ENCODE peak calls at places on chromosomes 16 and 17, in ten cellular contexts. R, F, J, U, X, P, Q, C, M and V are unnamed samples.

GRCh38 chr17:81926451-81927144 is 937 bp downstream of the MAFG start:
- DNase-seq in U (no peak), C (peak; percentile 76), X (no peak), R (no peak), Q (peak; percentile 51), F (peak; percentile 79), M (peak; percentile 59), P (peak; percentile 59), J (peak; percentile 35), V (peak; percentile 78)

GRCh38 chr17:80106176-80106575 is 4.8 kb downstream of the GAA start:
- DNase-seq in U (no peak), C (no peak), P (no peak), J (no peak), R (no peak), Q (no peak), M (no peak), X (no peak), F (no peak), V (no peak)

GRCh38 chr17:50396261-50397110 is 837 bp downstream of the LRRC59 start:
- DNase-seq in J (peak; percentile 17), R (no peak), U (no peak), C (no peak), F (peak; percentile 56), M (peak; percentile 6), Q (no peak), P (no peak), X (no peak), V (peak; percentile 55)

GRCh38 chr17:59093702-59094231 is 12.9 kb downstream of the TRIM37 start:
- DNase-seq in F (peak; percentile 97), X (no peak), Q (no peak), M (no peak), U (no peak), J (peak; percentile 94), C (peak; percentile 41), P (no peak), R (no peak), V (no peak)

GRCh38 chr16:26667271-26667703 is 399.4 kb upstream of the C16orf82 start:
- DNase-seq in X (no peak), P (no peak), M (no peak), Q (no peak), F (no peak), C (no peak), U (no peak), J (no peak), R (no peak), V (no peak)

GRCh38 chr17:65370669-65371126 is 190.8 kb downstream of the AXIN2 start:
- DNase-seq in F (no peak), P (no peak), U (no peak), Q (no peak), C (no peak), R (no peak), X (no peak), M (no peak), J (no peak), V (no peak)

GRCh38 chr17:66831383-66832220 is 3.3 kb upstream of the CACNG5 start:
- DNase-seq in U (no peak), C (no peak), X (no peak), P (no peak), J (no peak), Q (no peak), R (no peak), F (no peak), M (no peak), V (no peak)

GRCh38 chr16:67150058-67150832 is 553 bp downstream of the B3GNT9 start:
- DNase-seq in U (no peak), J (no peak), R (peak; percentile 46), M (no peak), Q (peak; percentile 54), P (peak; percentile 35), C (no peak), F (peak; percentile 55), X (no peak), V (peak; percentile 63)

GRCh38 chr17:73320601-73321264 is 8.9 kb upstream of the CDC42EP4 start:
- DNase-seq in R (peak; percentile 57), C (no peak), X (no peak), U (no peak), J (no peak), F (no peak), Q (no peak), M (no peak), P (no peak), V (no peak)

GRCh38 chr16:31085371-31085770 is 3.4 kb downstream of the PRSS53 start:
- DNase-seq in R (no peak), X (no peak), M (no peak), Q (no peak), J (no peak), C (no peak), P (no peak), F (no peak), U (no peak), V (no peak)

GRCh38 chr17:20266806-20267458 is 200.4 kb downstream of the LGALS9B start:
- DNase-seq in R (no peak), F (peak; percentile 91), U (no peak), P (no peak), X (no peak), Q (no peak), M (no peak), C (no peak), J (peak; percentile 31), V (no peak)

GRCh38 chr16:17921357-17921978 is 415.1 kb downstream of the NPIPA8 start:
- DNase-seq in X (peak; percentile 15), R (no peak), M (peak; percentile 32), U (no peak), Q (peak; percentile 11), F (no peak), C (no peak), P (peak; percentile 41), J (no peak), V (peak; percentile 60)

GRCh38 chr16:3459401-3460090 is 16.1 kb downstream of the NAA60 start:
- DNase-seq in R (no peak), Q (no peak), U (no peak), J (no peak), M (no peak), P (no peak), X (no peak), F (peak; percentile 29), C (no peak), V (peak; percentile 31)

GRCh38 chr16:65154321-65154720 is 32.5 kb upstream of the CDH11 start:
- DNase-seq in M (no peak), C (no peak), R (no peak), Q (no peak), J (no peak), F (no peak), U (no peak), X (no peak), P (no peak), V (no peak)

GRCh38 chr17:50918933-50919296 is 52.8 kb upstream of the TOB1 start:
- DNase-seq in Q (no peak), F (peak; percentile 35), M (no peak), R (no peak), C (no peak), U (no peak), J (no peak), X (no peak), P (no peak), V (peak; percentile 46)

GRCh38 chr16:11152205-11152604 is 103.8 kb downstream of the SOCS1 start:
- DNase-seq in C (no peak), U (no peak), Q (no peak), X (no peak), R (no peak), F (no peak), M (no peak), J (no peak), P (no peak), V (no peak)

GRCh38 chr17:42849451-42850157 is 1.4 kb upstream of the AOC3 start:
- DNase-seq in J (no peak), R (no peak), F (no peak), Q (no peak), P (no peak), U (no peak), M (no peak), X (no peak), C (no peak), V (no peak)

GRCh38 chr16:53754938-53755910 is 51.3 kb downstream of the FTO start:
- DNase-seq in F (peak; percentile 60), M (no peak), U (no peak), X (no peak), Q (no peak), P (no peak), J (no peak), C (no peak), R (peak; percentile 68), V (no peak)

GRCh38 chr17:49676276-49676868 is 1.5 kb downstream of the SPOP start:
- DNase-seq in C (no peak), F (peak; percentile 38), J (no peak), Q (no peak), R (no peak), M (peak; percentile 27), U (no peak), X (peak; percentile 19), P (peak; percentile 29), V (no peak)

GRCh38 chr17:41777579-41778188 is 8.8 kb downstream of the JUP start:
- DNase-seq in U (no peak), J (peak; percentile 55), R (no peak), C (no peak), X (no peak), Q (no peak), F (peak; percentile 96), P (no peak), M (no peak), V (no peak)

GRCh38 chr17:49916854-49917515 is 52.0 kb upstream of the DLX4 start:
- DNase-seq in J (no peak), P (no peak), U (no peak), R (no peak), F (no peak), C (no peak), Q (no peak), X (no peak), M (no peak), V (no peak)

GRCh38 chr16:87921236-87921773 is 15.0 kb downstream of the CA5A start:
- DNase-seq in J (no peak), C (no peak), P (no peak), R (no peak), U (no peak), X (no peak), Q (no peak), F (no peak), M (no peak), V (no peak)

GRCh38 chr17:1941241-1942065 is 83.7 kb downstream of the RTN4RL1 start:
- DNase-seq in C (no peak), Q (no peak), R (no peak), M (no peak), X (no peak), P (no peak), U (no peak), J (no peak), F (no peak), V (no peak)

GRCh38 chr16:21599994-21600773 is 807 bp downstream of the METTL9 start:
- DNase-seq in F (peak; percentile 46), U (no peak), M (peak; percentile 12), X (no peak), P (peak; percentile 51), Q (no peak), J (no peak), R (peak; percentile 14), C (no peak), V (no peak)

GRCh38 chr16:28189237-28189636 is 22.5 kb downstream of the XPO6 start:
- DNase-seq in M (no peak), R (no peak), X (no peak), J (no peak), Q (no peak), C (no peak), P (no peak), U (no peak), F (peak; percentile 54), V (peak; percentile 29)

GRCh38 chr16:4960579-4960978 is 2.4 kb downstream of the SEC14L5 start:
- DNase-seq in P (no peak), M (no peak), F (no peak), R (no peak), Q (no peak), C (no peak), U (no peak), X (no peak), J (no peak), V (no peak)

GRCh38 chr16:10625595-10626357 is 45.4 kb upstream of the EMP2 start:
- DNase-seq in Q (no peak), C (no peak), J (no peak), P (no peak), U (no peak), F (peak; percentile 31), X (no peak), M (no peak), R (no peak), V (no peak)

GRCh38 chr16:8519643-8520042 is 70.7 kb downstream of the TMEM114 start:
- DNase-seq in Q (no peak), J (no peak), U (no peak), F (no peak), X (no peak), C (no peak), P (no peak), M (no peak), R (no peak), V (no peak)